ENCODE peak calls at places on chromosome 10, in four cellular contexts. W, L, V and J are unnamed samples.

GRCh38 chr10:123669901-123670300 is 3.7 kb downstream of the GPR26 start:
- DNase-seq in W (no peak), L (no peak), V (no peak), J (no peak)

GRCh38 chr10:129689681-129690080 is 222.6 kb downstream of the MGMT start:
- DNase-seq in W (no peak), L (no peak), V (no peak), J (no peak)

GRCh38 chr10:72229261-72230251 is 13.5 kb upstream of the ASCC1 start:
- DNase-seq in W (no peak), L (no peak), V (no peak), J (no peak)

GRCh38 chr10:43879742-43880141 is 231.1 kb upstream of the ZNF32 start:
- DNase-seq in W (no peak), L (no peak), V (no peak), J (no peak)

GRCh38 chr10:125269716-125270115 is 109.4 kb upstream of the CTBP2 start:
- DNase-seq in W (no peak), L (no peak), V (no peak), J (no peak)

GRCh38 chr10:31076589-31076988 is 44.9 kb upstream of the ZNF438 start:
- DNase-seq in W (no peak), L (no peak), V (peak), J (no peak)

GRCh38 chr10:117442521-117442920 is 67.3 kb upstream of the PDZD8 start:
- DNase-seq in W (no peak), L (no peak), V (no peak), J (no peak)

GRCh38 chr10:120365872-120366271 is 91.2 kb upstream of the PLPP4 start:
- DNase-seq in W (no peak), L (no peak), V (no peak), J (no peak)

GRCh38 chr10:103605359-103606156 is 112.1 kb downstream of the NEURL1 start:
- DNase-seq in W (peak), L (no peak), V (peak), J (peak)

GRCh38 chr10:99770408-99771045 is 11.9 kb upstream of the ABCC2 start:
- DNase-seq in W (no peak), L (no peak), V (no peak), J (no peak)

GRCh38 chr10:113273877-113274829 is 278.7 kb upstream of the HABP2 start:
- DNase-seq in W (no peak), L (no peak), V (no peak), J (no peak)

GRCh38 chr10:119103687-119104652 is at the start of gene DENND10:
- DNase-seq in W (peak), L (no peak), V (peak), J (peak)

GRCh38 chr10:66852811-66853210 is 73.0 kb upstream of the LRRTM3 start:
- DNase-seq in W (no peak), L (no peak), V (no peak), J (no peak)

GRCh38 chr10:5434017-5434753 is 21.8 kb downstream of the NET1 start:
- DNase-seq in W (no peak), L (no peak), V (peak), J (peak)

DNA sequence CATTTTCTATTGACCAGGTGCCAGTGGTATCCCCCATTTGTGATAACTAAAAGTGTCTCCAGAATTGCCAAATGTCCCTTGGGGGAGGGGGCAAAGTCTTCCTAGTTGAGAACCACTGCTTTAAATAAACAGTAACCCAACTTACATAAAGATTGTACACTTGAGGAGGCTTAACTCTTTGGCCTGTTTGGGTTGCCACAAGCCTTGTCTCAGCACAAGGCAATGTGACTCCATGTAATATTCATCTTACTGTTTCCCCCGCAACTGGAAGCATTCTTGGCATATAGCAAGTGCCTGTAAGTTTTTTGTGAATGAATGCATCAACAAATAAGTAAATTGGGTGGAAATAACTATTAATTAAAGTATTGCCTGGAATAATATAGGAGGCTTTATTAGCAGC is 108.3 kb downstream of the ANK3 start:
- DNase-seq in W (no peak), L (no peak), V (no peak), J (no peak)
- TF ChIP-seq SPI1 in W (no peak), L (no peak), V (no peak), J (no peak)

GRCh38 chr10:131453772-131454634 is 142.5 kb upstream of the TCERG1L start:
- DNase-seq in W (peak), L (no peak), V (peak), J (no peak)
- TF ChIP-seq SPI1 in W (no peak), L (no peak), V (no peak), J (no peak)

GRCh38 chr10:14954001-14954770 is at the start of gene DCLRE1C:
- DNase-seq in W (peak), L (peak), V (peak), J (peak)

GRCh38 chr10:14953452-14954000 is 370 bp downstream of the DCLRE1C start:
- DNase-seq in W (peak), L (peak), V (peak), J (no peak)

GRCh38 chr10:14949291-14949690 is 4.6 kb downstream of the DCLRE1C start:
- DNase-seq in W (no peak), L (no peak), V (no peak), J (no peak)

GRCh38 chr10:14954934-14955333 is 1.0 kb upstream of the DCLRE1C start:
- DNase-seq in W (no peak), L (no peak), V (no peak), J (no peak)

GRCh38 chr10:14952851-14953451 is 945 bp downstream of the DCLRE1C start:
- DNase-seq in W (no peak), L (no peak), V (no peak), J (no peak)
- TF ChIP-seq SPI1 in W (no peak), L (no peak), V (no peak), J (no peak)

GRCh38 chr10:45375716-45376231 is 1.8 kb downstream of the ALOX5 start:
- DNase-seq in W (no peak), L (no peak), V (peak), J (peak)

GRCh38 chr10:45375101-45375500 is 1.1 kb downstream of the ALOX5 start:
- DNase-seq in W (no peak), L (no peak), V (no peak), J (no peak)

GRCh38 chr10:45373783-45374450 is at the start of gene ALOX5:
- DNase-seq in W (peak), L (no peak), V (peak), J (no peak)

GRCh38 chr10:45373003-45373782 is 823 bp upstream of the ALOX5 start:
- DNase-seq in W (peak), L (no peak), V (peak), J (no peak)

DNA sequence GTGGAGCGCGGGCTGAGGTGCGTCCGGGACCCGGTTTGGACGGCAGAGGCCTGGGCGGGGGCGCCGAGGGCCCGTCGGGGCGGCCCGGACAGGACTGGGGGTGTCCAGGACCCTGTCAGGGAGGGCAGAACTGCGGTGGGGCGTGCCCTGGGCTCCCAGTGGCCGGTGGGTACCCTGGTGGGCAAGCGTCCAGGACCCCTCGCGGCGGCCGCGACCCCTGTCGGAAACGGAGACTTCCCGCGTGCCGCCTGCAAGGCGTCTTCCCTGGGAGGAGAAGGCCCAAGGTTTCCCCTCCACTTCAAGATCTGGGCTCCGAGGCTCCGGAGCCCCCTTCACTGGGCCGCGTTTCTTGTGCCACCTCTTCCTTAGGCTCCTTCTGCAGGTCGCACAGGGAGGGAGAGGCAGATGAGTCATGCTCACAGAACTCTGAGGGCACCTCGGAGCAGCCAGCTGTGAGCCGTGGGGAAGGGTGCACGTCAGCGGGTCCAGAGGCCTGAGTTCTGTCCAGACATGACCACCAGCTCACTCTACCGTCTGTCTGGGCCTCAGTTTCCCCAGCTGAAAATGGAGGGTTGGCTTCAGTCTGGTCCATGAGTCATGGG is 536 bp downstream of the ALOX5 start:
- DNase-seq in W (no peak), L (no peak), V (peak), J (no peak)
- TF ChIP-seq SPI1 in W (no peak), L (no peak), V (no peak), J (no peak)

GRCh38 chr10:101694674-101695403 is at the start of gene FBXW4:
- DNase-seq in W (peak), L (no peak), V (peak), J (peak)
- TF ChIP-seq SPI1 in W (peak), L (peak), V (no peak), J (peak)

DNA sequence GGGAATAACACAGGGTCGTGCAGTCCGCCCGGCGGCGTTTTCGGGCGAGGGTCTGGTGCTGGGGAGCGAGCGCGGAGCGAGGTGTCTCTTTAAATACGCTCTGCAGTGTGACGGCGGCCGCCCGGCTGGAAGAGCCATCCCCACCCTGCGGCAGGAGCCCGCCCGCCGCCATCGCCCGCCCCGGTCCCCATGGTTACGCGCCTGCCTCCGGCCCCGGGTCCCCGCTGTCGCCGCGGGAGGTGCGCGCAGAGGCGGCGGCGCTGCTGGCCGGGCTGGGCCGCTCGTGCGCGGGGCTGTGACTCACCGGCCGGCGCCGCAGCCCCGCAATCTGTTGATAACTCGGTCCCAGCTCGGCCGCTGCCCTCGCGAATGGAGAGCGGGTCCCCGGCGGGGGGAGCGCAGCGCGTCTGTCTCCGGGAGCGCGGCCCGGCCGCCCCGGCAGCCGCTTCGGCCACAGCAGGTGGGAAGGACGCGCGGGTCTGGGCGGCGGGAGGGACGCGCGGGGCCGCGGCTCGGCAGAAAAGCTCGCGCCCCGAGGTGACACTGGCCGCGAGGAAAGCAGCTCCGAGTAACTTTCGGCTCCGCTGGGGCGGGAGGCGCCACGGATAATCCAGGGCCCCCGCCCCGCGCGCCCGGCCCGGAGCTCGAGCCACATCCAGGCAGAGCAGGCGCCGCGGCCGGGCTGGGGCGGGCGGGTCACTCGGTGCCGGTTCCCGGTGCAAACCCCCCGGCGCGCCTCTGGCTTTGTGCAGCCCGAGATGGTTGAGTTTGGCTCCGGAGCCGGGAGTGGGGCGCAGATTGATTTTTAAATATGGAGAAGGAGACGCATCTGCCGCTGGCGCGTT is at the start of gene ADGRA1:
- DNase-seq in W (no peak), L (no peak), V (peak), J (no peak)
- TF ChIP-seq SPI1 in W (no peak), L (no peak), V (no peak), J (no peak)

GRCh38 chr10:79249156-79250121 is 97.8 kb upstream of the PPIF start:
- DNase-seq in W (no peak), L (peak), V (no peak), J (no peak)

GRCh38 chr10:79250259-79250658 is 97.0 kb upstream of the PPIF start:
- DNase-seq in W (no peak), L (no peak), V (no peak), J (no peak)

GRCh38 chr10:79246606-79247275 is 100.5 kb upstream of the PPIF start:
- DNase-seq in W (no peak), L (no peak), V (no peak), J (peak)

GRCh38 chr10:79247373-79248137 is 99.7 kb upstream of the PPIF start:
- DNase-seq in W (no peak), L (no peak), V (no peak), J (peak)

GRCh38 chr10:79248341-79248931 is 98.8 kb upstream of the PPIF start:
- DNase-seq in W (no peak), L (no peak), V (no peak), J (peak)
- TF ChIP-seq SPI1 in W (peak), L (peak), V (no peak), J (peak)

DNA sequence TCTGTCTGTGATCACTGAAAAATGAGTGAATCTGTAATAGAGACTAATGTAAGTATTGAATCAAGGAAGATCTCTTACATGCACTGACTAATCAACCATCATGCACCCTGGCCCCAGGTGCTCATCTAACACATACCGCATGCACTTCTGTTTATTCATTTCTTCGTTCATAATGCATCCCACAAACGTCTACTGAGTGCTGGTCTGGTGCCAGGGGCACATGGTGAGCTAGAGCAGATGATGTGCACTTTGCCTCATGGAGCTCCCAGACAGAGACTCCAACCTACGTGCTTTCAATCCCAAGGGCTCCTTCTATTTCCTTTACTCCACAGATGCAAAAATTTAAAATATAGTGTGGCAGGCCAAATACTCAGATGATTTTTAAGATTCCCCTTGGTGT is 10.7 kb downstream of the C10orf90 start:
- DNase-seq in W (no peak), L (no peak), V (no peak), J (no peak)
- TF ChIP-seq SPI1 in W (no peak), L (no peak), V (no peak), J (no peak)

DNA sequence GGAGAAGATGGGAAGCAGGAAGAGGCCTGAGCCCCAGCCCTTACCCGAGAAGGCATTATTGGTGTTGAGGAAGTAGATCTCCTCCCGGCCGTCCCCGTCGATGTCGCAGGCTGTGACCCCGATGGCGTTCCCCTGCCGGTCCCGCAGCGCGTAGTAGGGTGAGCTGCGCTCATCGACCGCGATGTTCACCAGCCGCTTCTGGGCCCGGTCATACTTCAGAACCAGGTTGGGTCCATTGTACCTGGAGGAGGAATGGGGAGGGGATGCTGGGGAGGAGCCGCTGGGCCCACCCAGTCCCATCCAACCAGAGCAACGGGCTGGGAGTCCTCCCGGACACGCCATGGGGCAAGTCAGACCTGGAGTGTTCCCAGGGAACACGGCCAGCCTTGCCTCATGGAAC is 86.5 kb downstream of the GOLGA7B start:
- DNase-seq in W (no peak), L (no peak), V (no peak), J (no peak)
- TF ChIP-seq SPI1 in W (no peak), L (no peak), V (no peak), J (no peak)